ENCODE peak calls at places on chromosomes 11 and 22, in seven cellular contexts. C is activated CD8-positive, alpha-beta memory T cell treated with anti-CD3 and anti-CD28 coated beads for 48 hours; W is fibroblast of pulmonary artery; J is hypothalamus; R is cerebellar cortex; H is activated CD4-positive, alpha-beta T cell treated with anti-CD3 and anti-CD28 coated beads for 24 hours; S is mesendoderm. G is an unnamed sample.
A peak's percentile ranks its signal among the peaks of the same experiment; 100 is the strongest.

GRCh38 chr11:83437939-83438338 is 151.8 kb upstream of the CCDC90B start:
- DNase-seq in C (no peak), W (no peak), J (no peak), R (no peak), H (no peak), S (peak; percentile 79), G (no peak)

GRCh38 chr11:34654491-34655334 is 33.8 kb downstream of the EHF start:
- DNase-seq in C (no peak), W (peak; percentile 85), J (peak; percentile 35), R (no peak), H (no peak), S (peak; percentile 90), G (peak; percentile 62)

GRCh38 chr11:96361778-96362177 is 18.8 kb upstream of the MAML2 start:
- DNase-seq in C (no peak), W (peak; percentile 4), J (no peak), R (no peak), H (no peak), S (no peak), G (peak; percentile 25)

GRCh38 chr11:112963368-112963955 is 2.2 kb downstream of the NCAM1 start:
- DNase-seq in C (no peak), W (no peak), J (no peak), R (no peak), H (no peak), S (peak; percentile 10), G (no peak)

GRCh38 chr11:10378362-10378761 is 73.5 kb downstream of the ADM start:
- DNase-seq in C (no peak), W (no peak), J (no peak), R (no peak), H (no peak), S (no peak), G (no peak)

GRCh38 chr22:37742374-37743092 is 45.7 kb downstream of the TRIOBP start:
- DNase-seq in C (no peak), W (peak; percentile 82), J (no peak), R (no peak), H (no peak), S (peak; percentile 26), G (peak; percentile 89)

GRCh38 chr11:77658213-77659013 is 20.8 kb upstream of the CLNS1A start:
- DNase-seq in C (no peak), W (peak; percentile 45), J (no peak), R (no peak), H (no peak), S (no peak), G (peak; percentile 65)

GRCh38 chr11:125245299-125245698 is 80.7 kb downstream of the PKNOX2 start:
- DNase-seq in C (no peak), W (peak; percentile 68), J (no peak), R (no peak), H (no peak), S (no peak), G (peak; percentile 82)

GRCh38 chr11:114678125-114679036 is at the start of gene NXPE2:
- DNase-seq in C (no peak), W (peak; percentile 0), J (no peak), R (no peak), H (no peak), S (no peak), G (no peak)

GRCh38 chr22:17430298-17430900 is 61.1 kb downstream of the CECR2 start:
- DNase-seq in C (no peak), W (peak; percentile 87), J (no peak), R (no peak), H (no peak), S (no peak), G (peak; percentile 64)

GRCh38 chr11:11403763-11404725 is 51.0 kb upstream of the CSNK2A3 start:
- DNase-seq in C (no peak), W (peak; percentile 32), J (no peak), R (peak; percentile 72), H (no peak), S (peak; percentile 43), G (peak; percentile 65)

GRCh38 chr11:16211407-16211806 is 144.9 kb downstream of the SOX6 start:
- DNase-seq in C (no peak), W (no peak), J (no peak), R (no peak), H (no peak), S (peak; percentile 50), G (no peak)

GRCh38 chr11:124069429-124070401 is 28.6 kb upstream of the OR10G7 start:
- DNase-seq in C (peak; percentile 17), W (peak; percentile 70), J (no peak), R (peak; percentile 34), H (peak; percentile 8), S (peak; percentile 92), G (peak; percentile 53)

GRCh38 chr11:118984825-118985224 is 13.1 kb upstream of the CENATAC start:
- DNase-seq in C (no peak), W (no peak), J (no peak), R (no peak), H (no peak), S (no peak), G (no peak)

GRCh38 chr11:64216879-64217278 is 9.1 kb downstream of the TRPT1 start:
- DNase-seq in C (no peak), W (no peak), J (no peak), R (no peak), H (no peak), S (no peak), G (no peak)

GRCh38 chr22:42963231-42963595 is 51.7 kb downstream of the PACSIN2 start:
- DNase-seq in C (no peak), W (no peak), J (no peak), R (no peak), H (no peak), S (no peak), G (no peak)

GRCh38 chr11:107751082-107751481 is 39.2 kb upstream of the SLN start:
- DNase-seq in C (no peak), W (no peak), J (no peak), R (no peak), H (no peak), S (no peak), G (no peak)

G was measured in fibroblast of the aortic adventitia.